ENCODE peak calls at places on chromosomes 2 and 18, in six cellular contexts. N is hepatocyte, C is GM23248, S is HCT116, E is A673, R is fibroblast of lung. J is an unnamed sample.

GRCh38 chr2:120600786-120601185 is 134.9 kb upstream of the GLI2 start:
- DNase-seq in N (no peak), C (no peak), S (no peak), R (no peak), E (no peak), J (no peak)

GRCh38 chr2:56540901-56541300 is 357.1 kb downstream of the CCDC85A start:
- DNase-seq in C (no peak), R (no peak), E (no peak), S (no peak), N (no peak), J (no peak)

GRCh38 chr2:33525666-33526065 is 49.2 kb downstream of the RASGRP3 start:
- DNase-seq in S (no peak), N (no peak), E (no peak), C (no peak), R (no peak), J (no peak)

GRCh38 chr2:240514631-240515030 is 43.2 kb downstream of the ANKMY1 start:
- DNase-seq in S (no peak), R (no peak), E (no peak), N (no peak), C (no peak), J (no peak)

GRCh38 chr2:80238692-80239469 is 65.7 kb downstream of the LRRTM1 start:
- DNase-seq in N (peak), C (peak), R (peak), S (peak), E (peak), J (no peak)

GRCh38 chr2:110105608-110106467 is 9.8 kb downstream of the MALL start:
- DNase-seq in S (peak), E (peak), N (peak), C (peak), R (peak), J (peak)

GRCh38 chr2:138059487-138059886 is 95.2 kb downstream of the HNMT start:
- DNase-seq in R (peak), N (no peak), E (no peak), S (no peak), C (peak), J (no peak)

GRCh38 chr2:145007673-145008263 is 487.8 kb upstream of the ZEB2 start:
- DNase-seq in E (no peak), R (peak), N (no peak), C (no peak), S (no peak), J (no peak)

GRCh38 chr2:65358690-65359400 is 73.6 kb downstream of the SPRED2 start:
- DNase-seq in N (no peak), E (no peak), S (no peak), R (no peak), C (peak), J (no peak)

GRCh38 chr2:156490467-156490840 is 54.3 kb downstream of the GPD2 start:
- DNase-seq in R (no peak), E (no peak), S (no peak), C (no peak), N (no peak), J (no peak)

GRCh38 chr2:111176867-111177266 is 56.2 kb downstream of the BCL2L11 start:
- DNase-seq in R (no peak), N (no peak), C (no peak), E (no peak), S (no peak), J (no peak)

DNA sequence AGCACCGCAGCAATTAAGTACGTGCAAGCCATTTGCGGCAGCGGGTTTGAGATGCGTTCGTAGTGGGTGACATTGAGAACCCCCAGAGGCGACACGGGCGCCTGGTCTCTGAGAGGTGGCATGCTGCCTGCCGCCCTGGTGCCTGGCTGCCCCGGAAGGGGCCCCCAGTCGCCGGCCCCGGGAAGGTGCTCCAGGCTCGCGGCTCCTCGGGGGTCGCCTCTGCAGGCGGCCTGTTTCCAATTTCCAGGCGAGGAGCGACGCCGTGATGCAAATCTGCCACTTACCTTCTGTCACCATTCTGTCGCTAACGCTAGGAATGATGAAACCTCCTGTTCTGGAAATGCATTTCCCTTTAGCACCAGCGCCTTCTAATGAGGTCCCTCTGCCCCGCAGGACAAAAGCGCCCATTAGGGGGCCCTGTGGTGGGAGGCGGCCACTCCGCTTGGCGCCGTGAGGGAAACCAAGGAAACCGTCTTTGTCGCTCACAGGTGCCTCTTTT is 13.0 kb downstream of the KIF5C start:
- DNase-seq in S (no peak), R (no peak), N (peak), C (no peak), E (no peak), J (no peak)
- TF ChIP-seq EZH2 in S (no peak), R (peak), N (no peak), C (no peak), E (peak), J (no peak)

GRCh38 chr2:30447149-30448045 is at the start of gene LCLAT1:
- DNase-seq in C (peak), S (peak), R (peak), N (peak), E (peak), J (peak)
- TF ChIP-seq EZH2 in C (no peak), S (no peak), R (no peak), N (no peak), E (no peak), J (no peak)

GRCh38 chr2:176130917-176131616 is 1.6 kb downstream of the HOXD8 start:
- DNase-seq in N (no peak), E (no peak), R (no peak), S (no peak), C (peak), J (no peak)
- TF ChIP-seq EZH2 in N (peak), E (no peak), R (no peak), S (no peak), C (no peak), J (no peak)

GRCh38 chr2:218879881-218880748 is 537 bp upstream of the WNT10A start:
- DNase-seq in C (peak), R (no peak), E (peak), N (no peak), S (no peak), J (peak)

GRCh38 chr2:218882463-218882821 is 1.8 kb downstream of the WNT10A start:
- DNase-seq in R (no peak), E (no peak), C (no peak), N (no peak), S (no peak), J (no peak)

GRCh38 chr2:218878941-218879761 is 1.5 kb upstream of the WNT10A start:
- DNase-seq in S (no peak), N (no peak), R (no peak), C (no peak), E (peak), J (no peak)

GRCh38 chr2:218881744-218882462 is 1.3 kb downstream of the WNT10A start:
- DNase-seq in R (no peak), N (no peak), S (no peak), E (no peak), C (no peak), J (no peak)

GRCh38 chr2:218880749-218881594 is at the start of gene WNT10A:
- DNase-seq in E (no peak), S (no peak), C (no peak), N (no peak), R (no peak), J (no peak)
- TF ChIP-seq EZH2 in E (no peak), S (no peak), C (no peak), N (peak), R (peak), J (no peak)

GRCh38 chr2:467892-468630 is 180.2 kb upstream of the ALKAL2 start:
- DNase-seq in N (no peak), E (peak), C (no peak), R (no peak), S (no peak), J (no peak)

GRCh38 chr2:467543-467891 is 179.6 kb upstream of the ALKAL2 start:
- DNase-seq in R (no peak), C (no peak), E (no peak), N (no peak), S (no peak), J (no peak)

GRCh38 chr2:469521-469920 is 181.6 kb upstream of the ALKAL2 start:
- DNase-seq in R (no peak), S (no peak), E (no peak), C (no peak), N (no peak), J (peak)

GRCh38 chr2:467101-467500 is 179.2 kb upstream of the ALKAL2 start:
- DNase-seq in R (no peak), N (no peak), C (no peak), S (no peak), E (no peak), J (no peak)

GRCh38 chr2:468631-469310 is 180.9 kb upstream of the ALKAL2 start:
- DNase-seq in S (no peak), R (no peak), N (no peak), C (no peak), E (peak), J (no peak)
- TF ChIP-seq EZH2 in S (no peak), R (no peak), N (no peak), C (no peak), E (no peak), J (no peak)

GRCh38 chr2:176151199-176152099 is at the start of gene HOXD4:
- DNase-seq in N (no peak), E (no peak), S (no peak), R (no peak), C (no peak), J (no peak)
- TF ChIP-seq EZH2 in N (peak), E (no peak), S (no peak), R (peak), C (no peak), J (no peak)

GRCh38 chr18:32771169-32771751 is 1.6 kb downstream of the KLHL14 start:
- DNase-seq in S (no peak), E (peak), C (no peak), N (peak), R (no peak), J (no peak)
- TF ChIP-seq EZH2 in S (no peak), E (no peak), C (peak), N (peak), R (peak), J (no peak)

GRCh38 chr2:43206602-43207001 is 19.8 kb downstream of the ZFP36L2 start:
- DNase-seq in E (no peak), R (no peak), C (no peak), N (no peak), S (no peak), J (peak)

GRCh38 chr2:43202289-43202688 is 24.1 kb downstream of the ZFP36L2 start:
- DNase-seq in C (no peak), R (no peak), N (no peak), E (no peak), S (no peak), J (no peak)

GRCh38 chr2:43201016-43201415 is 25.4 kb downstream of the ZFP36L2 start:
- DNase-seq in S (no peak), C (no peak), R (no peak), E (no peak), N (no peak), J (no peak)

GRCh38 chr2:43201497-43201896 is 24.9 kb downstream of the ZFP36L2 start:
- DNase-seq in C (no peak), S (no peak), N (no peak), R (no peak), E (no peak), J (no peak)

DNA sequence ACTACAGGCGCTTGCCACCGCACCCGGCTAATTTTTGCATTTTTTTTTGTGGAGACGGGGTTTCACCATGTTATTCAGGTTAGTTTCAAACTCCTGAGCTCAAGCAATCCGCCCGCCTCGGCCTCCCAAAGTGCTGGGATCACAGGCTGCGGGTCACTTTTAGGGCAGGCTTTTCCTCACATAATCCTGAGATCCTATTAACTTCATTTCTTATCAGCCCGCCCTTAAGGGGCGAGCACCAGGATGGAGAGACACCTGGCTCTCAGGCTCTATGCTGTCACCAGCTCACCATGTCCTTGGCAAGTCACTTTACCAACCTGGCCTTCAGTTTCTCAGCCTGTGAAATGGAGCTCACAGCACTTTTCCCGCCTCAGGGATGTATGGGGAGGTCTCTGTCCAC is 23.0 kb downstream of the ZFP36L2 start:
- DNase-seq in S (no peak), R (no peak), E (no peak), N (no peak), C (no peak), J (no peak)
- TF ChIP-seq EZH2 in S (no peak), R (no peak), E (no peak), N (no peak), C (no peak), J (no peak)

J was measured in PC-9.